ENCODE peak calls at places on chromosomes 7 and 10, in ten cellular contexts. R is A549, E is bronchial epithelial cell, V is uterus, A is colonic mucosa, U is HFF-Myc, I is OCI-LY7, Y is mammary epithelial cell, G is MM.1S, S is body of pancreas. B is an unnamed sample.
A peak's percentile ranks its signal among the peaks of the same experiment; 100 is the strongest.

GRCh38 chr7:43482679-43483252 is 100.1 kb upstream of the STK17A start:
- DNase-seq in A (no peak), V (no peak), E (peak; percentile 36), S (no peak), U (no peak), I (no peak), R (no peak), Y (no peak), G (no peak), B (no peak)

GRCh38 chr10:89478085-89478738 is 57.2 kb downstream of the SLC16A12 start:
- DNase-seq in U (no peak), R (no peak), E (peak; percentile 78), A (no peak), S (no peak), I (peak; percentile 14), Y (no peak), G (peak; percentile 37), V (no peak), B (peak; percentile 4)

GRCh38 chr7:108875139-108875538 is 305.5 kb downstream of the DNAJB9 start:
- DNase-seq in R (no peak), U (peak; percentile 2), S (no peak), G (no peak), I (peak; percentile 8), A (no peak), Y (peak; percentile 0), V (no peak), E (no peak), B (peak; percentile 59)

GRCh38 chr10:60661627-60662026 is 116.7 kb upstream of the CDK1 start:
- DNase-seq in U (peak; percentile 49), G (no peak), I (no peak), R (no peak), S (no peak), E (peak; percentile 68), V (no peak), Y (no peak), A (no peak), B (no peak)

GRCh38 chr10:91389636-91390512 is 20.3 kb upstream of the HECTD2 start:
- DNase-seq in A (peak; percentile 21), G (peak; percentile 86), V (no peak), R (peak; percentile 16), U (no peak), S (no peak), Y (peak; percentile 36), I (peak; percentile 84), E (peak; percentile 57), B (peak; percentile 75)

GRCh38 chr7:77649950-77650349 is 46.3 kb upstream of the RSBN1L start:
- DNase-seq in R (peak; percentile 25), E (peak; percentile 26), I (no peak), V (no peak), Y (no peak), A (no peak), G (no peak), S (no peak), U (no peak), B (no peak)

GRCh38 chr10:130244031-130244927 is 108.1 kb downstream of the GLRX3 start:
- DNase-seq in R (no peak), I (no peak), V (no peak), U (no peak), G (no peak), S (no peak), Y (no peak), E (no peak), A (no peak), B (no peak)

GRCh38 chr10:70809011-70809611 is 6.6 kb upstream of the SGPL1 start:
- DNase-seq in I (no peak), A (no peak), U (no peak), V (no peak), E (peak; percentile 28), S (no peak), Y (peak; percentile 39), R (no peak), G (no peak), B (no peak)

GRCh38 chr7:73758581-73759138 is 11.4 kb downstream of the CLDN3 start:
- DNase-seq in E (no peak), Y (no peak), R (no peak), A (peak; percentile 84), V (no peak), S (peak; percentile 87), I (no peak), G (no peak), U (no peak), B (no peak)

GRCh38 chr10:62637249-62638061 is 167.1 kb upstream of the ADO start:
- DNase-seq in A (no peak), U (no peak), S (no peak), Y (peak; percentile 89), G (peak; percentile 93), E (peak; percentile 81), V (no peak), R (no peak), I (peak; percentile 82), B (peak; percentile 90)
- H3K4me3 ChIP-seq in A (no peak overlapping the region), U (no peak overlapping the region), S (no peak overlapping the region), Y (no peak overlapping the region), G (peak overlapping the region; percentile 28), E (no peak overlapping the region), V (no peak overlapping the region), R (no peak overlapping the region), I (peak overlapping the region; percentile 63), B (peak overlapping the region; percentile 33)

DNA sequence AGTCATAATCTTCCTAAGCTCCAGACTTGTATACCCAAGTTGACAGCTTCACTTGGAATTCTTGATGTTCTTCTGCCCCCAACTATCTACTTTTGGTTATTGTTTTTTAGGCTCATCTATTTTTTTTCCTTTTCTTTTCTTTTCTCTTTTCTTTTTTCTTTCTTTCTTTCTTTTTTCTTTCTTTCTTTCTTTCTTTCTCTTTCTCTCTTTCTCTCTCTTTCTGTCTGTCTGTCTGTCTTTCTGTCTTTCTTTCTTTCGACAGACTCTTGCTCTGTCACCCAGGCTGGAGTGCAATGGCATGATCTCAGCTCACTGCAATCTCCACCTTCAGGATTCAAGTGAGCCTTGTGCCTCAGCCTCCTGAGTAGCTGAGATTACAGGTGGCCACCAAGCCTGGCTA is 36.5 kb downstream of the KMT2E start:
- DNase-seq in U (no peak), S (no peak), V (no peak), Y (no peak), I (no peak), A (no peak), G (no peak), R (no peak), E (no peak), B (no peak)
- TF ChIP-seq CTCF in U (no peak), S (no peak), V (no peak), Y (no peak), I (no peak), A (no peak), G (no peak), R (no peak), E (no peak), B (no peak)

DNA sequence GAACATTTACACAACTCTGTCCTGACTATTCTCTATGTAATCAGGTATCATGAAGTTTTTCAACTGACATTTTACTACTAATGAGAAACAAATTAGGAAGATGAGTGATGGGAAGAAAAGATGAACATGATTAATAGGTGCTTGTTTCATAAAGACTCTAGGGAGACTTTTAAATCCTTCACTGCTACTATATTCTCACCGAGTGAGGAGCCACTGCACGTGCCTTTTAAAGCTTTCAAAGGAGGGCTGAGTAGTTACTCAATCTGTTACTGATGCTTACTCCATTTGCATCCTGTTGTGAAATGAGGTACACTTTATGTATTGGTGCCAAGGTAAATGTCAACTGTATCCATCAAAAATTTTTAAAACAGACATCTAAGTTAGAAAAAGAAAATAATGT is 1.3 kb upstream of the COMMD3 start:
- DNase-seq in Y (no peak), U (no peak), I (no peak), S (no peak), A (no peak), V (no peak), R (no peak), G (no peak), E (peak; percentile 59), B (no peak)
- H3K4me3 ChIP-seq in Y (no peak overlapping the region), U (no peak overlapping the region), I (no peak overlapping the region), S (no peak overlapping the region), A (no peak overlapping the region), V (no peak overlapping the region), R (no peak overlapping the region), G (peak overlapping the region; percentile 86), E (no peak overlapping the region), B (peak overlapping the region; percentile 73)

GRCh38 chr10:50653142-50653541 is 29.4 kb upstream of the SGMS1 start:
- DNase-seq in G (peak; percentile 64), A (no peak), E (peak; percentile 32), U (no peak), R (no peak), I (peak; percentile 70), V (no peak), S (peak; percentile 38), Y (peak; percentile 9), B (peak; percentile 44)
- TF ChIP-seq CTCF in G (peak; percentile 61), A (no peak), E (peak; percentile 57), U (peak; percentile 42), R (peak; percentile 49), I (peak; percentile 78), V (peak; percentile 60), S (peak; percentile 46), Y (peak; percentile 26), B (peak; percentile 37)

GRCh38 chr7:151087247-151088018 is 1.2 kb downstream of the AGAP3 start:
- DNase-seq in G (peak; percentile 79), I (no peak), R (no peak), V (peak; percentile 56), S (peak; percentile 79), U (no peak), Y (peak; percentile 59), E (no peak), A (peak; percentile 58), B (peak; percentile 64)

GRCh38 chr7:151085691-151086620 is at the start of gene AGAP3:
- DNase-seq in I (peak; percentile 48), G (peak; percentile 85), A (peak; percentile 91), E (peak; percentile 34), Y (peak; percentile 51), R (peak; percentile 79), U (no peak), S (peak; percentile 92), V (peak; percentile 85), B (peak; percentile 81)

GRCh38 chr7:151085329-151085690 is 965 bp upstream of the AGAP3 start:
- DNase-seq in Y (no peak), G (no peak), I (no peak), R (no peak), V (peak; percentile 40), S (peak; percentile 48), U (no peak), A (peak; percentile 25), E (no peak), B (no peak)

GRCh38 chr7:151088019-151088855 is 2.0 kb downstream of the AGAP3 start:
- DNase-seq in U (no peak), R (no peak), A (no peak), E (no peak), Y (peak; percentile 23), V (no peak), G (no peak), S (no peak), I (no peak), B (no peak)

GRCh38 chr7:151086802-151087246 is 549 bp downstream of the AGAP3 start:
- DNase-seq in A (peak; percentile 47), E (no peak), U (no peak), I (no peak), R (no peak), G (peak; percentile 45), Y (peak; percentile 35), V (no peak), S (peak; percentile 55), B (peak; percentile 45)
- H3K4me3 ChIP-seq in A (peak overlapping the region; percentile 77), E (peak overlapping the region; percentile 74), U (peak overlapping the region; percentile 97), I (peak overlapping the region; percentile 48), R (peak overlapping the region; percentile 86), G (peak overlapping the region; percentile 77), Y (peak overlapping the region; percentile 85), V (peak overlapping the region; percentile 58), S (peak overlapping the region; percentile 83), B (peak overlapping the region; percentile 67)

DNA sequence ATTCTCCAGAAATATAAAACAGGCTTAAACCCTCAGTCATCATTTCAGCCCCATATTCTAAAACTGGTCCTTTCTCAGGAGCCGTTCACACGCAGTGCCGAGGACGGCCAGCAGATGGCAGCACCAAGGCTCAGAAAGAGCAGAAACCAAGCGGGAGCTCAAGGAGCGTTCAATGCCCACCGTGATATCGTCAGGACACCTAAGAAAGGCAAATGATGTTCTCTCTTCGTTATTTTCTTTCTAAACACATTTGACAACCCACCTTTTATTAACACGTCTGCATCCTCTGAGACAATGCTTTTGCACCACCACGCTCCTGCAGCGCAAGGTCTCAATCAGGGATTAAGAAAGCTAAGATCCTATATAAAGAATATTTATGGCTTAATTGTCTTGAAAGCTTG is 45.7 kb upstream of the RBM33 start:
- DNase-seq in S (peak; percentile 91), V (peak; percentile 76), I (peak; percentile 83), R (peak; percentile 75), U (peak; percentile 26), A (peak; percentile 91), G (peak; percentile 83), Y (peak; percentile 46), E (peak; percentile 49), B (peak; percentile 82)
- TF ChIP-seq CTCF in S (peak; percentile 97), V (peak; percentile 84), I (peak; percentile 99), R (peak; percentile 91), U (peak; percentile 99), A (peak; percentile 98), G (peak; percentile 100), Y (peak; percentile 98), E (peak; percentile 89), B (peak; percentile 94)

B was measured in GM12865.